ENCODE peak calls at places on chromosomes 5 and 9, in seven cellular contexts. J, X, Y, G, E, H and I are unnamed samples.

GRCh38 chr5:151923865-151924264 is 786 bp downstream of the GLRA1 start:
- DNase-seq in Y (no peak), J (no peak), H (no peak), E (no peak), G (no peak), X (no peak), I (peak)

GRCh38 chr9:112046181-112046580 is 128.9 kb downstream of the SUSD1 start:
- DNase-seq in H (peak), J (no peak), G (no peak), X (peak), Y (no peak), E (peak), I (peak)

GRCh38 chr9:4062966-4063365 is 236.9 kb downstream of the GLIS3 start:
- DNase-seq in E (no peak), X (peak), Y (no peak), H (no peak), G (no peak), J (no peak), I (peak)

GRCh38 chr5:179820483-179821297 is at the start of gene SQSTM1:
- DNase-seq in Y (no peak), X (peak), H (no peak), G (peak), J (peak), E (peak), I (peak)

GRCh38 chr9:109604036-109604600 is 106.0 kb upstream of the PTPN3 start:
- DNase-seq in Y (no peak), J (no peak), G (no peak), E (no peak), X (peak), H (no peak), I (peak)

GRCh38 chr9:134709512-134710270 is 68.1 kb downstream of the COL5A1 start:
- DNase-seq in H (no peak), X (peak), G (no peak), E (no peak), J (no peak), Y (no peak), I (no peak)

GRCh38 chr9:2662496-2662895 is 40.9 kb downstream of the VLDLR start:
- DNase-seq in E (peak), H (no peak), X (peak), G (no peak), Y (no peak), J (no peak), I (peak)

GRCh38 chr5:41275813-41276512 is 62.6 kb upstream of the C6 start:
- DNase-seq in H (no peak), J (no peak), E (no peak), X (no peak), Y (no peak), G (no peak), I (no peak)

GRCh38 chr5:14296533-14297331 is 153.6 kb downstream of the TRIO start:
- DNase-seq in G (no peak), H (no peak), J (no peak), Y (no peak), E (no peak), X (no peak), I (no peak)

GRCh38 chr5:146009020-146009419 is 72.6 kb downstream of the SH3RF2 start:
- DNase-seq in G (no peak), J (no peak), Y (no peak), H (no peak), X (no peak), E (no peak), I (no peak)

GRCh38 chr5:167671176-167671575 is 620.3 kb upstream of the WWC1 start:
- DNase-seq in E (no peak), J (no peak), Y (no peak), X (no peak), H (no peak), G (no peak), I (peak)

GRCh38 chr5:891837-892389 is 688 bp downstream of the BRD9 start:
- DNase-seq in H (no peak), Y (no peak), E (peak), G (no peak), X (peak), J (no peak), I (peak)

GRCh38 chr9:97768731-97769130 is 71.6 kb upstream of the XPA start:
- DNase-seq in J (no peak), X (peak), G (no peak), H (no peak), E (peak), Y (no peak), I (peak)

GRCh38 chr9:94929373-94929764 is 202.9 kb downstream of the AOPEP start:
- DNase-seq in H (no peak), Y (no peak), J (no peak), E (no peak), G (no peak), X (peak), I (peak)

GRCh38 chr5:158351485-158352140 is 492.7 kb upstream of the CLINT1 start:
- DNase-seq in Y (no peak), X (no peak), E (no peak), G (no peak), H (no peak), J (no peak), I (no peak)

GRCh38 chr5:13566903-13567339 is 377.6 kb downstream of the DNAH5 start:
- DNase-seq in X (peak), H (peak), G (no peak), E (peak), Y (no peak), J (no peak), I (peak)

GRCh38 chr5:170225326-170226137 is 7.3 kb upstream of the C5orf58 start:
- DNase-seq in Y (peak), J (peak), H (peak), X (peak), G (peak), E (peak), I (peak)

GRCh38 chr5:43017438-43017820 is 22.7 kb downstream of the ANXA2R start:
- DNase-seq in Y (no peak), G (peak), J (no peak), E (peak), H (no peak), X (peak), I (peak)

GRCh38 chr9:129162901-129163670 is 15.0 kb downstream of the IER5L start:
- DNase-seq in X (peak), G (no peak), J (no peak), Y (no peak), H (peak), E (peak), I (no peak)

GRCh38 chr9:123225374-123225813 is 43.0 kb downstream of the STRBP start:
- DNase-seq in G (peak), H (no peak), J (no peak), E (peak), Y (peak), X (peak), I (peak)

GRCh38 chr5:168006473-168007130 is 284.8 kb upstream of the WWC1 start:
- DNase-seq in H (no peak), Y (no peak), J (no peak), G (no peak), X (no peak), E (peak), I (no peak)

GRCh38 chr5:116145416-116145815 is 60.6 kb downstream of the COMMD10 start:
- DNase-seq in Y (no peak), G (peak), H (no peak), X (no peak), J (no peak), E (no peak), I (no peak)

GRCh38 chr5:61398440-61398839 is 66.4 kb downstream of the ZSWIM6 start:
- DNase-seq in E (no peak), G (no peak), X (no peak), J (no peak), H (no peak), Y (no peak), I (no peak)

GRCh38 chr9:112761912-112762651 is 11.5 kb downstream of the SNX30 start:
- DNase-seq in J (no peak), Y (no peak), G (no peak), H (no peak), X (no peak), E (peak), I (peak)

GRCh38 chr5:77167695-77168111 is 42.8 kb upstream of the PDE8B start:
- DNase-seq in H (peak), G (no peak), E (peak), Y (no peak), J (no peak), X (peak), I (peak)

GRCh38 chr9:112787942-112788341 is 37.4 kb downstream of the SNX30 start:
- DNase-seq in X (no peak), H (no peak), Y (no peak), E (no peak), G (no peak), J (no peak), I (no peak)

GRCh38 chr9:129197978-129198736 is 20.1 kb upstream of the IER5L start:
- DNase-seq in X (peak), J (no peak), E (peak), H (no peak), Y (no peak), G (no peak), I (peak)

GRCh38 chr5:10138385-10139057 is 111.2 kb downstream of the ATPSCKMT start:
- DNase-seq in H (no peak), X (no peak), J (no peak), E (peak), G (no peak), Y (no peak), I (no peak)

GRCh38 chr5:56328753-56329560 is 95.8 kb upstream of the ANKRD55 start:
- DNase-seq in H (peak), X (peak), Y (no peak), G (peak), J (no peak), E (peak), I (peak)

GRCh38 chr9:129557192-129558036 is 63.5 kb downstream of the C9orf50 start:
- DNase-seq in H (peak), Y (peak), J (no peak), X (no peak), G (no peak), E (peak), I (no peak)

GRCh38 chr9:22098636-22099332 is 89.7 kb upstream of the CDKN2B start:
- DNase-seq in E (peak), Y (no peak), H (no peak), X (no peak), J (no peak), G (no peak), I (no peak)

GRCh38 chr9:91421022-91421765 is 2.4 kb downstream of the NFIL3 start:
- DNase-seq in G (peak), J (no peak), H (no peak), X (peak), Y (no peak), E (peak), I (peak)

GRCh38 chr5:1548702-1549523 is 25.2 kb upstream of the LPCAT1 start:
- DNase-seq in G (no peak), J (no peak), H (peak), E (no peak), Y (no peak), X (no peak), I (no peak)

DNA sequence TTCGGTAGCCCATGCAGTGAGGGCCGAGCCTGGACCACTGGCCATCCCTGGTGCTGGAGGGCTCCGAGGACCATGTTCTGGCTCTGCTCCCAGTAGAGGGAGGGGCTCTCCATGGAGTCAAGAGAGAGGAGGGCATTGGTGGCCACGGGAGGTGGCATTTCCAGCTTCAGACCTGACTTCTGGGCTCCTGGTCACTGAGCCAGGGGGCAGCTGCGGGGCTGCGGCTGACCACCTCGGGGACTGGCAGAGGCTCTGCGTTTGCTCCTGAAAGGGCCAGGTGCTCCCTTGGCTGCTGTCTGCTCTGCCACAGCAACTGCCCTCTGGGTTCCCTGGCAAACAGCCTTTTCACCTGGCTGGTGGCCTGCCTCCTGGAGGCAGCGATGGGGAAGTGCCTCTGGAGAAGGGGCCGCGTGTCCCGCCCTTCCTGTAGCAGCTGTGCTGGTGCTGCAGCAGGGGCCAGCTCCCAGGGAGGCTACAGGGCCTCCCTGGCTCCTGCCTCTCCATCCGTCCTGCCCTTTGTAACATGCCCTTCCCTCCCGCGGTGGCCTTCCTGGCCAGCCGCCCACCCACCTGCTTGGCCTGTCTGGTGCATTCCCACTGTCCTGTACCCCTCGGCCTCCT is 144.6 kb downstream of the CACNA1B start:
- DNase-seq in G (no peak), X (peak), Y (peak), J (no peak), E (no peak), H (no peak), I (no peak)
- TF ChIP-seq CTCF in G (no peak), X (peak), Y (peak), J (no peak), E (peak), H (peak), I (peak)

DNA sequence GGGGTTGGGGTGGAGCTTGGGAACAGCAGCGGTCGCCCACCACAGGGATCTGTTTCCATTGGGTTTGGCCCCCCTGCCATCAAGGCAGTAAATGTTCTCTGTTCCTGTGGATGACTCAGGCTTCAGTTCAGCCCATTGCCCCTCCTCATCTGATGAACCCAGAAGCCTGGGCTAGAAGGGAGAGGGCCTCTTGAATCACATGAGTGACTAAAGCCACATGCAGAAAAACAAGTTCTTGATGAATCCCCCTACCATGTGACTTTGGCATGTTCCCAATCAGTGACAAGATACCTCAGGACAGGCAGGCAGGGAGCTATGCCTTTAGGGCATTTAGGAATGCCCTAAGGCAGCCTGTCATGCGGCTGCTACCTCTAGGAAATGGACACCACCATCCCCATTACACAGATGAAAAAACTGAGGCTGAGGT is 2.5 kb downstream of the SH3PXD2B start:
- DNase-seq in G (no peak), E (peak), X (peak), J (no peak), Y (no peak), H (peak), I (peak)
- H3K4me3 ChIP-seq in G (no peak), E (no peak), X (peak), J (peak), Y (no peak), H (no peak), I (no peak)

DNA sequence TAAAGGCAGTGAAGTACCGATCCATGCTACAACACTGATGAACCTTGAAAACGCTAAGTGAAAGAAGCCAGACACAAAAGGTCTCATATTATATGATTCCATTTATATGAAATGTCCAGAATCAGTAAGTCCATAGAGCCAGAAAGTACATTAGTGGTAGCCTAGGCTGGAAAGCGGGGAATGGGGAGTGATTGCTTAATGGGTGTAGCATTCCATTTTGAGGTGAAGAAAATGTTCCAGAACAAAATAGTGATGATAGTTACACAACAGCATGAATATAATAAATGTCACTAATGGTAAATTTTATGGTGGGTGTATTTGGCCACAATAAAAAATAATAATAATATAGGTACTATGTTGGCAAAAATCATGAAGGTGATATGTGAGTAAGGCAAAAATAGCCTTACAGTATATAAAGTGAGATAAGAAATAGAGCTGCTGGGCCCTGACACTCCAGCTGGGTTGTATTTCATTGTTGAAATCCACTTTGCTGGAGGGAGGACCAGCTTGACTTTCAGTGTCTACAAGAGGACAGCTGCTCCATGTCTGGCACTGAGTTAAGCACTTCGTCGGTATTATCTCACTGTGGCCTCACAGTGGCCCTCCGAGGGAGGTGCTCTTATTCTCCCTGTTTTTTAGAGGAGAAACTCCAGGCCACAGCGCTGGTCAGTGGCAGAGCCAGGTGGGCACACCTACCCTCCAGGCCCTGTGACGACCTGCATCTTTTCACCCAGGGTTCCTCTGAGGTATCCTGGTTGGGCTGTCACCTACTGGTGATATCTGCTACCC is 22.4 kb upstream of the ANGPTL2 start:
- DNase-seq in J (no peak), H (no peak), G (no peak), X (peak), E (peak), Y (no peak), I (no peak)
- TF ChIP-seq CTCF in J (no peak), H (no peak), G (no peak), X (peak), E (no peak), Y (peak), I (no peak)

DNA sequence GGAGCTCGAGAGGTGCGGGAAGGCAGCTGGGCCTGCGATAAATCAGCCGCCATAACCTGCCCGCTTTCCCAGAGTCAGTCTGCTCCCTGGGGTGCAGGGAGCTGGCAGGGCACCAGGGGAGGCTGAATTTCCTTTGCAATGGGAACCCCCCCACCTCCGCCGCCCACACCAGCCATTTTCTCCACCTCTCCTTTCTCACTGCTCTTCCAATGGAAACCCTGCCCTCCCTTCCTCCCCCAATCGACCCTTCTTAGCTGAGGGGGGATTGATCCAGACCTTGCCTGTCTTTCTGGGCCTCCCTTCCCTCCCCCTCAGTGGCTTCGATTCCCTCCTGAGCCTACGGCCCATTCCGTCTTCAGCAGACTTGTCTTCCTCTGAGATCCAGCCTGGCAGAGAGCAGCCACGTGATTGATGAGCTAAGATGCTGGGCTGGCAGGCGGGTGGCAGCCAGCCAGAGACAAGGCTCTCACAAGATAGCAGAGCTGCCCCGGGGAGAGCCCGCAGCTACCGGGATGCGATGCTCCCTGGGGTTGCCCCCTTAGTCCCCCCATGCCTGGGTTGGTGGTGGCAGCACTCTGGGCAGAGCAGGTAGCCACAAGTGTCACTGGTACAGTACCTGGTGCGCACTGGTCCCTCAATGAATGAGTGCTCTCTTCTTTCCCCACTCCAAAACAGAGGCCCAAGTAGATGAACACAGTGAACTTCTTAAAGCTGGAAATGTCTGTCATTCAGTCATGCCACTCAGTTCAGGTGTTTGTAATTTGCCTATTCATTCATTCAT is 53.7 kb upstream of the FABP6 start:
- DNase-seq in X (peak), H (no peak), G (no peak), J (no peak), Y (no peak), E (peak), I (peak)
- H3K4me3 ChIP-seq in X (no peak), H (no peak), G (no peak), J (no peak), Y (no peak), E (no peak), I (no peak)